ENCODE peak calls at places on chromosomes 5 and 9, in six cellular contexts. I is stomach, C is upper lobe of left lung, G is gastrocnemius medialis, S is HepG2, M is heart left ventricle. E is an unnamed sample. For H3K4me1, the result is how much of the 10 kb centered on the place peaks cover.

GRCh38 chr5:177300236-177300880 is 3.2 kb downstream of the RAB24 start:
- DNase-seq in I (peak), M (peak), C (no peak), G (no peak), S (no peak), E (peak)

GRCh38 chr9:131500939-131501541 is 1.7 kb upstream of the POMT1 start:
- DNase-seq in C (no peak), S (no peak), I (no peak), G (no peak), M (no peak), E (no peak)

GRCh38 chr5:94744906-94745305 is 126.4 kb downstream of the SLF1 start:
- DNase-seq in I (no peak), S (no peak), C (no peak), M (no peak), G (no peak), E (no peak)

GRCh38 chr5:116525680-116526079 is 48.9 kb downstream of the SEMA6A start:
- DNase-seq in S (no peak), C (no peak), G (no peak), M (no peak), I (no peak), E (no peak)

GRCh38 chr5:92508271-92508670 is 1072.7 kb downstream of the NR2F1-AS1 start:
- DNase-seq in I (no peak), M (no peak), G (no peak), S (no peak), C (no peak), E (no peak)

GRCh38 chr5:170405822-170406221 is 16.7 kb upstream of the KCNMB1 start:
- DNase-seq in S (no peak), G (no peak), I (no peak), C (no peak), M (no peak), E (no peak)

GRCh38 chr5:116415989-116416388 is 158.6 kb downstream of the SEMA6A start:
- DNase-seq in M (no peak), C (no peak), G (no peak), I (no peak), S (no peak), E (no peak)

GRCh38 chr5:72160299-72160698 is 53.0 kb downstream of the MAP1B start:
- DNase-seq in I (no peak), C (no peak), M (no peak), G (no peak), S (no peak), E (no peak)

GRCh38 chr5:133865113-133865512 is 103.3 kb downstream of the C5orf15 start:
- DNase-seq in C (no peak), M (no peak), G (no peak), I (no peak), S (no peak), E (no peak)

GRCh38 chr9:115158666-115159481 is 40.9 kb upstream of the TNC start:
- DNase-seq in C (no peak), M (no peak), I (no peak), G (no peak), S (no peak), E (no peak)

GRCh38 chr5:166370928-166371690 is 1920.3 kb upstream of the WWC1 start:
- DNase-seq in I (no peak), S (no peak), C (no peak), G (no peak), M (no peak), E (no peak)

GRCh38 chr5:72007336-72008111 is 99.8 kb upstream of the MAP1B start:
- DNase-seq in I (no peak), M (no peak), S (no peak), C (no peak), G (no peak), E (no peak)

GRCh38 chr9:107976767-107977166 is 487.2 kb upstream of the KLF4 start:
- DNase-seq in C (no peak), S (no peak), G (peak), M (peak), I (peak), E (peak)

GRCh38 chr5:30324083-30324482 is 869.4 kb upstream of the CDH6 start:
- DNase-seq in S (no peak), M (no peak), G (no peak), C (no peak), I (no peak), E (no peak)

GRCh38 chr9:121286973-121287721 is 19.2 kb downstream of the GSN start:
- DNase-seq in I (peak), S (peak), G (peak), M (peak), C (no peak), E (peak)

GRCh38 chr9:121288874-121289553 is 21.1 kb downstream of the GSN start:
- DNase-seq in S (peak), G (peak), I (peak), M (peak), C (no peak), E (peak)

GRCh38 chr9:121289554-121290370 is 21.8 kb downstream of the GSN start:
- DNase-seq in S (no peak), C (no peak), G (no peak), I (no peak), M (no peak), E (peak)

GRCh38 chr9:121286688-121286972 is 18.7 kb downstream of the GSN start:
- DNase-seq in S (no peak), M (no peak), C (no peak), I (no peak), G (no peak), E (no peak)

GRCh38 chr9:121288557-121288873 is 20.6 kb downstream of the GSN start:
- DNase-seq in M (no peak), C (no peak), G (no peak), S (no peak), I (no peak), E (no peak)
- H3K27ac ChIP-seq in M (peak), C (peak), G (peak), S (peak), I (peak), E (peak)

GRCh38 chr5:181248277-181248676 is 4.6 kb upstream of the RACK1 start:
- DNase-seq in M (no peak), G (no peak), I (no peak), C (no peak), S (no peak), E (no peak)
- H3K4me1 ChIP-seq in M (half or more), G (half or more), I (half or more), C (half or more), S (under half), E (half or more)

DNA sequence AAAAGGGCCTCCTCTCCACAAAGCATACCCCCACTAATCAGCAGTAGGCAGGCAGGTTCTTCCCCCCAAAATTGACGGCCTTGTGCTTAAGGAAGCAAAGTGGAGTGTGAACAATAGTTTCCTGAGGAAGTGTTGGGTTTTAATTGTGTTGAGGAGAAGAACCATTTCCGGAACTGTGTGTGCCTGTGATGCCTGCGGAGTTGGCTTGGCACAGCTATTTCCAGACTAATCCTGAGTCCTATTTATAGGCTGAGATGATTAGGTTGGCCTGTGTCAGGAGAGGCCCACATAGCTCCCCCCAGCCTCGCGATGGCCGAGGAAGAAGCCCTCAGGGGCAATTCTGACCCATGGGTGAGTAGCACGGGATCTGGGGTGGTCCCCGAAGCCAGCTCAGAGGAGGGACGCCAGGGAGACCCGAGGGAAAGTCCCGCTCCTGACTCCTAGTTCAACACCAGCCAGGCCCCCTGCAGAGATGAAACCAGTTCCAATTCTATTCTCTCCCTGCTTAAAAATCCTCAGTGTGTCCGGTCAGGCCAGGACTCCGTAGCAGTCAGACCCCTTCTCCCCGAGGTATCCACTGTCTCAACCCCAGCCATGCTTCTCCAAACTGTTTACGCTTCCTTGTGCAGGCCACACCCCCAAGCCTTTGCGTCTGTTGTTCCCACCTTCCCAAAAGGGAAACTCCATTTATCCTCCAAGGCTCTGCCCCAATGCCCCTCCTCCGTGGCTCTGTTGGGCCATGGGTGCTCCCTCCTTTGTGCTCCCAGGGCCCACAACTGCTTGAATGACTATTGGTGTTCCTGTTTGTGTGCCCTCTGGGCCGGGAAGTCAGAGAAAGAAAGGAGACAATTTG is 18.1 kb downstream of the GSN start:
- DNase-seq in M (peak), S (no peak), C (no peak), I (peak), G (peak), E (peak)
- TF ChIP-seq POLR2A in M (no peak), S (no peak), C (no peak), I (no peak), G (peak), E (peak)

GRCh38 chr5:53783624-53784228 is 223.3 kb downstream of the NDUFS4 start:
- DNase-seq in S (no peak), C (peak), M (no peak), I (no peak), G (no peak), E (no peak)

GRCh38 chr5:53782620-53783019 is 222.2 kb downstream of the NDUFS4 start:
- DNase-seq in I (no peak), M (no peak), G (no peak), S (no peak), C (no peak), E (no peak)

GRCh38 chr5:53777864-53778618 is 217.6 kb downstream of the NDUFS4 start:
- DNase-seq in M (no peak), G (no peak), C (no peak), S (no peak), I (peak), E (no peak)

GRCh38 chr5:53779541-53779981 is 219.1 kb downstream of the NDUFS4 start:
- DNase-seq in S (no peak), C (no peak), M (peak), I (no peak), G (no peak), E (peak)
- H3K27ac ChIP-seq in S (no peak), C (no peak), M (no peak), I (no peak), G (no peak), E (no peak)

GRCh38 chr5:150588495-150588890 is 52.0 kb upstream of the SYNPO start:
- DNase-seq in C (no peak), M (no peak), G (no peak), I (no peak), S (no peak), E (no peak)
- H3K4me1 ChIP-seq in C (under half), M (under half), G (under half), I (under half), S (half or more), E (under half)

GRCh38 chr9:37398464-37399025 is 24.0 kb upstream of the GRHPR start:
- DNase-seq in G (no peak), I (no peak), S (no peak), M (no peak), C (no peak), E (no peak)
- TF ChIP-seq POLR2A in G (no peak), I (no peak), S (no peak), M (no peak), C (no peak), E (no peak)

GRCh38 chr5:180516440-180516839 is 22.3 kb downstream of the CNOT6 start:
- DNase-seq in G (no peak), S (no peak), M (no peak), C (no peak), I (no peak), E (no peak)

GRCh38 chr5:180521591-180521990 is 27.4 kb downstream of the CNOT6 start:
- DNase-seq in C (no peak), M (no peak), G (no peak), S (no peak), I (no peak), E (no peak)

GRCh38 chr5:180521101-180521500 is 26.9 kb downstream of the CNOT6 start:
- DNase-seq in M (no peak), I (no peak), G (no peak), C (no peak), S (no peak), E (no peak)

GRCh38 chr5:180522350-180522749 is 28.2 kb downstream of the CNOT6 start:
- DNase-seq in C (no peak), S (no peak), M (no peak), G (no peak), I (no peak), E (no peak)

DNA sequence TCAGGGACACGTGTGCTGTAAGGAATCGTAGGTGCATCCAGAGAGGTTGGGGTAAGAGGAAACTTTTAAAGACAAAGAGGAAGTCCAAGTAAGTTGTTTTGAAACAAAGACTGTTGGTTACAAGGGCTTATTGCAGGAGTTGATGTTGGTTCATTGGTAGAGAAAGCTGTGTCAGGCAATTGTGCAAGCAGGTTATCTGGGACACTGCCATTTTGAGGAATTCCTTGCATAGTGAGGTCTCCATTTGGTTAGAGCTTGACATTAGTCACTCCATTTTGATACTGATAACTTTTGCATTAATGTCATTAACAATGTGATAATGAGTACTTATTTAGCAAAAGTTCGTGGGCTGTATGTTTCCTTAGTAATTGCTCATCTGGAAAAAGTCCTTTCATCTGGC is 24.9 kb downstream of the CNOT6 start:
- DNase-seq in G (no peak), M (no peak), C (no peak), S (no peak), I (no peak), E (no peak)
- H3K27ac ChIP-seq in G (no peak), M (no peak), C (no peak), S (no peak), I (no peak), E (no peak)

GRCh38 chr9:126393876-126394275 is 67.2 kb downstream of the MVB12B start:
- DNase-seq in C (no peak), G (no peak), S (no peak), I (no peak), M (no peak), E (no peak)
- H3K4me1 ChIP-seq in C (half or more), G (half or more), S (under half), I (half or more), M (under half), E (under half)

E was measured in tibial nerve.